ENCODE peak calls at places on chromosomes 5 and 9, in four cellular contexts. I, H, M and B are unnamed samples.

GRCh38 chr5:142323480-142324376 is 1.1 kb downstream of the SPRY4 start:
- DNase-seq in I (peak; percentile 71), H (no peak), M (no peak), B (no peak)

GRCh38 chr5:172769598-172770373 is 1.2 kb downstream of the DUSP1 start:
- DNase-seq in H (no peak), M (no peak), I (peak; percentile 61), B (no peak)

GRCh38 chr5:134249469-134250379 is 23.9 kb upstream of the PPP2CA start:
- DNase-seq in M (no peak), H (no peak), I (peak; percentile 79), B (no peak)

GRCh38 chr9:136608331-136609159 is 54.2 kb upstream of the EGFL7 start:
- DNase-seq in M (no peak), H (no peak), I (no peak), B (no peak)

GRCh38 chr5:65020492-65020891 is 251.8 kb downstream of the CWC27 start:
- DNase-seq in M (no peak), H (no peak), I (no peak), B (no peak)

GRCh38 chr5:92513067-92513466 is 1068.0 kb downstream of the NR2F1-AS1 start:
- DNase-seq in I (no peak), H (no peak), M (no peak), B (no peak)

GRCh38 chr5:94754824-94755223 is 136.4 kb downstream of the SLF1 start:
- DNase-seq in I (no peak), M (no peak), H (no peak), B (no peak)

GRCh38 chr9:70641631-70642030 is 227.2 kb upstream of the KLF9 start:
- DNase-seq in H (no peak), I (no peak), M (no peak), B (no peak)

GRCh38 chr5:136094189-136094912 is 38.3 kb upstream of the SMAD5 start:
- DNase-seq in H (peak; percentile 72), M (no peak), I (no peak), B (no peak)

GRCh38 chr5:77873239-77873638 is 97.1 kb upstream of the TBCA start:
- DNase-seq in M (no peak), I (no peak), H (no peak), B (no peak)

GRCh38 chr9:75198436-75198835 is 110.1 kb downstream of the OSTF1 start:
- DNase-seq in H (no peak), M (peak; percentile 54), I (no peak), B (no peak)

GRCh38 chr5:179114756-179115155 is 54.6 kb downstream of the ZNF354C start:
- DNase-seq in I (no peak), H (no peak), M (no peak), B (no peak)

GRCh38 chr5:129500101-129500500 is 40.0 kb downstream of the ADAMTS19 start:
- DNase-seq in I (no peak), M (no peak), H (no peak), B (no peak)

GRCh38 chr5:45696206-45696836 is at the start of gene HCN1:
- DNase-seq in H (peak; percentile 87), M (peak; percentile 91), I (peak; percentile 62), B (peak; percentile 68)

GRCh38 chr5:67095346-67095871 is 101.2 kb downstream of the CD180 start:
- DNase-seq in I (peak; percentile 87), M (no peak), H (peak; percentile 24), B (no peak)

GRCh38 chr5:96595300-96596090 is 66.7 kb upstream of the CAST start:
- DNase-seq in M (peak; percentile 13), H (no peak), I (no peak), B (no peak)

GRCh38 chr5:176447538-176447981 is 625 bp upstream of the FAF2 start:
- DNase-seq in M (peak; percentile 63), I (no peak), H (no peak), B (no peak)

GRCh38 chr5:113182658-113183344 is 206.2 kb downstream of the DCP2 start:
- DNase-seq in H (no peak), M (no peak), I (no peak), B (no peak)

GRCh38 chr5:148805323-148806290 is 20.8 kb upstream of the ADRB2 start:
- DNase-seq in H (peak; percentile 22), M (no peak), I (no peak), B (peak; percentile 31)

GRCh38 chr5:11048760-11049159 is 287.7 kb upstream of the DAP start:
- DNase-seq in H (no peak), I (no peak), M (peak; percentile 22), B (no peak)

GRCh38 chr5:120655828-120656435 is 191.8 kb downstream of the PRR16 start:
- DNase-seq in I (peak; percentile 41), M (peak; percentile 59), H (peak; percentile 17), B (peak; percentile 38)

GRCh38 chr9:82223442-82223841 is 234.9 kb downstream of the SPATA31D1 start:
- DNase-seq in I (peak; percentile 4), H (no peak), M (no peak), B (no peak)

GRCh38 chr9:38423939-38424843 is at the start of gene IGFBPL1:
- DNase-seq in I (no peak), M (peak; percentile 62), H (no peak), B (no peak)

GRCh38 chr9:93365427-93366118 is 85.9 kb upstream of the FAM120A start:
- DNase-seq in M (peak; percentile 38), I (no peak), H (no peak), B (no peak)

GRCh38 chr5:145991044-145991575 is 54.7 kb downstream of the SH3RF2 start:
- DNase-seq in H (no peak), I (peak; percentile 53), M (no peak), B (no peak)

GRCh38 chr9:127941062-127941925 is 3.6 kb upstream of the DPM2 start:
- DNase-seq in H (no peak), M (no peak), I (no peak), B (no peak)

GRCh38 chr9:4768681-4769080 is 24.1 kb upstream of the RCL1 start:
- DNase-seq in M (no peak), I (no peak), H (no peak), B (no peak)

GRCh38 chr5:54362434-54362833 is 52.1 kb upstream of the ARL15 start:
- DNase-seq in H (no peak), I (no peak), M (no peak), B (no peak)
- TF ChIP-seq CTCF in H (no peak), I (no peak), M (no peak), B (no peak)

GRCh38 chr5:117587111-117587510 is 1012.5 kb upstream of the SEMA6A start:
- DNase-seq in M (no peak), I (no peak), H (no peak), B (no peak)
- TF ChIP-seq CTCF in M (no peak), I (no peak), H (no peak), B (no peak)

GRCh38 chr5:81208904-81209303 is 24.2 kb upstream of the CKMT2 start:
- DNase-seq in I (no peak), M (no peak), H (no peak), B (no peak)

GRCh38 chr5:81205058-81205457 is 28.1 kb upstream of the CKMT2 start:
- DNase-seq in M (no peak), H (no peak), I (no peak), B (no peak)

GRCh38 chr5:81204205-81204604 is 28.9 kb upstream of the CKMT2 start:
- DNase-seq in H (no peak), M (no peak), I (no peak), B (no peak)

GRCh38 chr5:81209386-81209785 is 23.7 kb upstream of the CKMT2 start:
- DNase-seq in M (no peak), H (no peak), I (no peak), B (no peak)

GRCh38 chr5:81207009-81207408 is 26.1 kb upstream of the CKMT2 start:
- DNase-seq in H (no peak), M (peak; percentile 49), I (peak; percentile 7), B (no peak)
- TF ChIP-seq CTCF in H (no peak), M (no peak), I (peak; percentile 38), B (no peak)

GRCh38 chr5:33894566-33894965 is 2.8 kb upstream of the ADAMTS12 start:
- DNase-seq in H (no peak), I (no peak), M (no peak), B (no peak)
- TF ChIP-seq CTCF in H (no peak), I (no peak), M (no peak), B (no peak)